ENCODE peak calls at places on chromosomes 1 and 21, in ten cellular contexts. E, S, B, U, J, M, K, Z, R and G are unnamed samples.

GRCh38 chr1:47788761-47789160 is 208.4 kb downstream of the TRABD2B start:
- DNase-seq in K (no peak), M (no peak), U (no peak), B (no peak), S (no peak), Z (no peak), R (no peak), J (no peak), E (no peak), G (no peak)

GRCh38 chr21:16911166-16911607 is 601.7 kb upstream of the CXADR start:
- DNase-seq in R (no peak), E (no peak), S (no peak), K (no peak), B (no peak), M (no peak), J (no peak), Z (no peak), U (no peak), G (no peak)

GRCh38 chr1:8962812-8963669 is 17.4 kb downstream of the CA6 start:
- DNase-seq in J (peak), E (no peak), K (peak), M (peak), R (peak), U (peak), B (no peak), Z (no peak), S (no peak), G (no peak)

GRCh38 chr1:65795311-65795710 is 2.6 kb downstream of the PDE4B start:
- DNase-seq in S (peak), B (no peak), R (no peak), E (no peak), M (no peak), K (no peak), J (no peak), U (no peak), Z (no peak), G (no peak)

GRCh38 chr1:37243368-37244082 is 209.2 kb upstream of the GRIK3 start:
- DNase-seq in U (no peak), Z (no peak), E (no peak), S (no peak), R (no peak), M (no peak), J (no peak), K (no peak), B (no peak), G (no peak)

GRCh38 chr1:114729782-114730181 is 13.2 kb upstream of the NRAS start:
- DNase-seq in S (no peak), Z (no peak), B (no peak), K (no peak), J (no peak), M (no peak), R (no peak), U (no peak), E (no peak), G (no peak)

GRCh38 chr1:34190692-34191091 is 14.0 kb downstream of the C1orf94 start:
- DNase-seq in K (no peak), J (no peak), B (no peak), U (no peak), R (no peak), M (no peak), Z (no peak), S (no peak), E (no peak), G (no peak)

GRCh38 chr1:119358661-119359060 is 9.9 kb upstream of the HAO2 start:
- DNase-seq in E (no peak), M (no peak), Z (no peak), S (no peak), B (no peak), K (no peak), U (no peak), J (peak), R (no peak), G (no peak)

GRCh38 chr1:3369437-3370076 is 84.9 kb upstream of the ARHGEF16 start:
- DNase-seq in S (peak), E (peak), J (peak), B (peak), R (no peak), Z (no peak), K (no peak), U (peak), M (peak), G (no peak)

GRCh38 chr1:210250998-210251679 is 18.5 kb downstream of the SERTAD4 start:
- DNase-seq in B (peak), S (no peak), U (peak), R (peak), K (no peak), E (peak), J (peak), Z (no peak), M (peak), G (peak)